ENCODE peak calls at places on chromosomes 6 and 20, in four cellular contexts. U is IMR-90, J is HepG2, V is A549. L is an unnamed sample.

GRCh38 chr6:2876210-2877056 is 26.7 kb downstream of the SERPINB9 start:
- DNase-seq in U (peak; percentile 81), J (peak; percentile 100), V (peak; percentile 74), L (no peak)

GRCh38 chr6:93675856-93676255 is 256.5 kb upstream of the EPHA7 start:
- DNase-seq in U (no peak), J (no peak), V (no peak), L (no peak)

GRCh38 chr6:142845624-142846458 is 99.1 kb downstream of the HIVEP2 start:
- DNase-seq in U (peak; percentile 70), J (peak; percentile 99), V (no peak), L (no peak)

GRCh38 chr20:17023811-17024210 is 203.0 kb upstream of the PCSK2 start:
- DNase-seq in U (peak; percentile 28), J (no peak), V (no peak), L (no peak)

GRCh38 chr6:6434151-6434550 is 113.7 kb upstream of the F13A1 start:
- DNase-seq in U (no peak), J (no peak), V (no peak), L (no peak)

GRCh38 chr20:12090920-12091319 is 173.2 kb downstream of the BTBD3 start:
- DNase-seq in U (no peak), J (no peak), V (no peak), L (no peak)

GRCh38 chr6:32148722-32149576 is 2.8 kb downstream of the PRRT1 start:
- DNase-seq in U (no peak), J (no peak), V (no peak), L (no peak)

GRCh38 chr20:63589261-63590217 is 15.5 kb upstream of the HELZ2 start:
- DNase-seq in U (no peak), J (no peak), V (no peak), L (no peak)

GRCh38 chr6:63553208-63553607 is 19.1 kb upstream of the LOC128125822 start:
- DNase-seq in U (no peak), J (no peak), V (no peak), L (no peak)

GRCh38 chr20:39878321-39878720 is 810.7 kb downstream of the MAFB start:
- DNase-seq in U (no peak), J (no peak), V (no peak), L (no peak)
- TF ChIP-seq MAZ in U (no peak), J (no peak), V (no peak), L (no peak)

GRCh38 chr20:13301596-13301995 is 80.5 kb downstream of the ISM1 start:
- DNase-seq in U (no peak), J (no peak), V (no peak), L (no peak)
- TF ChIP-seq MAZ in U (no peak), J (no peak), V (no peak), L (no peak)

GRCh38 chr6:1780468-1780867 is 170.8 kb downstream of the FOXC1 start:
- DNase-seq in U (no peak), J (no peak), V (no peak), L (no peak)

GRCh38 chr6:1774541-1774940 is 164.8 kb downstream of the FOXC1 start:
- DNase-seq in U (peak; percentile 59), J (no peak), V (no peak), L (no peak)

GRCh38 chr6:1777921-1778692 is 168.4 kb downstream of the FOXC1 start:
- DNase-seq in U (no peak), J (no peak), V (no peak), L (no peak)

GRCh38 chr6:1781152-1781848 is 171.6 kb downstream of the FOXC1 start:
- DNase-seq in U (peak; percentile 43), J (no peak), V (no peak), L (no peak)

GRCh38 chr6:1778693-1779235 is 169.0 kb downstream of the FOXC1 start:
- DNase-seq in U (no peak), J (no peak), V (no peak), L (no peak)
- TF ChIP-seq MAZ in U (no peak), J (no peak), V (no peak), L (no peak)

DNA sequence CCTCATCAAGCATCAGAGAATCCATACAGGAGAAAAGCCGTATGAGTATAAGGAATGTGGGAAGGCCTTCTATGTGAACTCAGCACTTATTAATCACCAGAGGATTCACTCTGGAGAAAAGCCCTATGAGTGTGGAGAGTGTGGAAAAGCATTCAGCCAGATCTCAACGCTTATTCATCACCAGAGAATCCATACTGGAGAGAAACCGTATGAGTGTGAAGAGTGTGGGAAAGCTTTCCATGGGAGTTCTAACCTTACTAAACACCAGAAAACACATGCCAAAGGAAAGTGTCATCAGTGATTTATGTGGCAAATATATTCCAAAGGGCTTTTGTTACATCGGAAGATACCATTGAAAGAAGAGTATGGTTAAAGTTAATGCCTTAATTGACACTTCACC is 25.4 kb downstream of the ZKSCAN8 start:
- DNase-seq in U (peak; percentile 92), J (no peak), V (no peak), L (no peak)
- TF ChIP-seq MAZ in U (no peak), J (no peak), V (no peak), L (no peak)

GRCh38 chr6:82410151-82410621 is 46.6 kb downstream of the TPBG start:
- DNase-seq in U (peak; percentile 54), J (no peak), V (no peak), L (no peak)
- TF ChIP-seq MAZ in U (no peak), J (no peak), V (no peak), L (no peak)

DNA sequence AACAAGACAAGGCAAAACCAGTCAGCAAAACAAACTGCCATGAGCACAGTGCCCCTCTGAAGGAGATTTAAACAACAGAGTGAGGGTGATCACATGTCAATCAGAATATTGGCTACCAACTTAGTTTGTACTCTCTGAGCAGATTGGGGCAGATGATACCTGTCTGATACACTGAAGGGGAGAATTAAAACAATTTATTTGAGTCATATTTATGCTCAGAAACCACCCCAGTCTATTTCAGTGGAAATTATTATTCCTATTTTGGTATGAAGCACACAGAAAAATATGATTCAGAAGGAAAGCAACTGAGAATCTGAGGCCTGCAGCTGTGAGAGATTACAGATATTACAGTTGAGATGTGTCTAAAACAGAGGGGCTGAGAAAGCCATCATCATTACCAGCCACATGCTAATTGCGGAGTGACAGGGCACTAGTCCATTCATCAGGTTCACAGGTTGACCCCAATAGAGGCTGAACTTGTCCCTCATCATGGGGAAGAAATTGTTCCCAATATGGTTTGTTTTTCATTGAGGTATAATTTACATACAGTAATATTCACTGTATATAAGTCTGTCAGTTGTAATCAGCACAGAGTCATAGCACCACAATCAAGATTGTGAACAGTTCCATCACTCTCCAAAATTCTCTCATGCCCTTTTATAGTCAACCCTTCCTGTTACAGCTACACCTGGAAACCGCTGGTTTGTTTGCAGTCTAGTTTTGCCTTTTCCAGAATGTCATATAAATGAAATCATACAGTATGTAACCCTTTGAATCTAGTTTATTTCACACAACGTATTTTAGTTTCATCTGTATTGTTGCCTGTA is 134.5 kb downstream of the AKAP7 start:
- DNase-seq in U (no peak), J (no peak), V (no peak), L (no peak)
- TF ChIP-seq MAZ in U (no peak), J (no peak), V (no peak), L (no peak)

L was measured in K562.